ENCODE peak calls at places on chromosomes 13 and 19, in ten cellular contexts. A is GM23338; R is RCC 7860; I is activated CD4-positive, CD25-positive, alpha-beta regulatory T cell; K is fibroblast of mammary gland; Q is nephron progenitor cell; F is HT-29; G is activated T-helper 1 cell treated with anti-CD3 and anti-CD28 coated beads, Interleukin-12 subunit alpha, Interleukin-12 subunit beta, Interleukin-2, Interleukin-4 antibody, amounts not matched to agents 30 ng/mL and 10 ng/mL and 1 ng/mL, durations not matched to agents 14 hours and 24 hours and 36 hours; T is naive thymus-derived CD4-positive, alpha-beta T cell; P is astrocyte of the spinal cord. V is an unnamed sample.

GRCh38 chr13:90591260-90591926 is 756.1 kb upstream of the MIR17HG start:
- DNase-seq in A (peak; percentile 3), R (no peak), I (no peak), K (no peak), Q (no peak), F (no peak), G (no peak), T (no peak), P (no peak), V (no peak)

GRCh38 chr19:17049711-17050280 is 23.2 kb upstream of the CPAMD8 start:
- DNase-seq in A (no peak), R (no peak), I (no peak), K (peak; percentile 71), Q (no peak), F (peak; percentile 9), G (no peak), T (no peak), P (peak; percentile 59), V (peak; percentile 15)

GRCh38 chr13:113982296-113982661 is 8.4 kb upstream of the C13orf46 start:
- DNase-seq in A (no peak), R (no peak), I (no peak), K (no peak), Q (no peak), F (no peak), G (no peak), T (no peak), P (no peak), V (no peak)

GRCh38 chr19:50728084-50728737 is 5.0 kb downstream of the CLEC11A start:
- DNase-seq in A (peak; percentile 99), R (no peak), I (peak; percentile 43), K (peak; percentile 84), Q (peak; percentile 97), F (no peak), G (peak; percentile 73), T (peak; percentile 48), P (peak; percentile 47), V (no peak)

GRCh38 chr13:41563501-41564001 is 106.2 kb downstream of the RGCC start:
- DNase-seq in A (no peak), R (no peak), I (no peak), K (peak; percentile 69), Q (no peak), F (peak; percentile 61), G (no peak), T (peak; percentile 15), P (peak; percentile 95), V (peak; percentile 20)

GRCh38 chr19:38035515-38036495 is 128.8 kb downstream of the SIPA1L3 start:
- DNase-seq in A (no peak), R (peak; percentile 63), I (no peak), K (peak; percentile 54), Q (peak; percentile 42), F (no peak), G (no peak), T (no peak), P (peak; percentile 55), V (no peak)

GRCh38 chr19:7868671-7869452 is 5.3 kb downstream of the PRR36 start:
- DNase-seq in A (peak; percentile 97), R (peak; percentile 61), I (peak; percentile 62), K (peak; percentile 58), Q (peak; percentile 87), F (peak; percentile 80), G (peak; percentile 75), T (peak; percentile 95), P (peak; percentile 39), V (peak; percentile 90)

GRCh38 chr13:44011036-44011435 is 131.3 kb downstream of the LACC1 start:
- DNase-seq in A (no peak), R (peak; percentile 48), I (no peak), K (no peak), Q (no peak), F (no peak), G (no peak), T (no peak), P (no peak), V (no peak)

GRCh38 chr19:40465025-40465780 is at the start of gene BLVRB:
- DNase-seq in A (peak; percentile 19), R (peak; percentile 71), I (no peak), K (peak; percentile 85), Q (no peak), F (peak; percentile 72), G (peak; percentile 10), T (peak; percentile 40), P (peak; percentile 63), V (peak; percentile 87)

GRCh38 chr19:38061294-38061693 is 154.3 kb downstream of the SIPA1L3 start:
- DNase-seq in A (no peak), R (peak; percentile 80), I (no peak), K (peak; percentile 88), Q (no peak), F (no peak), G (no peak), T (no peak), P (peak; percentile 73), V (peak; percentile 47)

GRCh38 chr13:99416411-99417121 is 84.7 kb upstream of the TM9SF2 start:
- DNase-seq in A (no peak), R (no peak), I (no peak), K (no peak), Q (no peak), F (no peak), G (no peak), T (peak; percentile 72), P (no peak), V (no peak)

GRCh38 chr13:112753868-112754267 is 64.0 kb downstream of the ATP11A start:
- DNase-seq in A (no peak), R (no peak), I (no peak), K (no peak), Q (no peak), F (no peak), G (no peak), T (no peak), P (no peak), V (no peak)

GRCh38 chr13:99756281-99756680 is 215.3 kb downstream of the ZIC5 start:
- DNase-seq in A (no peak), R (no peak), I (no peak), K (no peak), Q (no peak), F (no peak), G (no peak), T (no peak), P (no peak), V (no peak)

GRCh38 chr19:2451138-2451537 is 5.6 kb downstream of the LMNB2 start:
- DNase-seq in A (no peak), R (no peak), I (no peak), K (no peak), Q (no peak), F (no peak), G (no peak), T (no peak), P (no peak), V (no peak)

GRCh38 chr19:14632286-14632685 is 42.4 kb downstream of the ADGRE3 start:
- DNase-seq in A (peak; percentile 85), R (no peak), I (no peak), K (peak; percentile 20), Q (no peak), F (peak; percentile 42), G (no peak), T (no peak), P (no peak), V (peak; percentile 28)

GRCh38 chr13:32687275-32687674 is 101.0 kb downstream of the PDS5B start:
- DNase-seq in A (no peak), R (no peak), I (no peak), K (no peak), Q (no peak), F (no peak), G (no peak), T (no peak), P (no peak), V (no peak)

V was measured in DMS53.